ENCODE peak calls at places on chromosomes 2 and 18, in ten cellular contexts. K is cardiac fibroblast, F is body of pancreas, S is tibial artery, Q is A549, E is upper lobe of right lung, C is heart right ventricle, R is Peyer's patch, T is HFF-Myc, A is mammary epithelial cell. D is an unnamed sample.

GRCh38 chr2:237291138-237291792 is 122.7 kb downstream of the COL6A3 start:
- DNase-seq in Q (peak; percentile 81), S (peak; percentile 96), E (peak; percentile 90), F (peak; percentile 89), A (peak; percentile 88), R (peak; percentile 46), T (peak; percentile 100), C (peak; percentile 91), K (peak; percentile 100), D (peak; percentile 99)

GRCh38 chr2:215280326-215280725 is 31.5 kb upstream of the ATIC start:
- DNase-seq in Q (no peak), R (no peak), E (no peak), A (peak; percentile 19), S (no peak), C (no peak), T (no peak), F (no peak), K (peak; percentile 12), D (no peak)

GRCh38 chr18:25467226-25468065 is 115.5 kb upstream of the ZNF521 start:
- DNase-seq in Q (no peak), T (peak; percentile 30), F (no peak), E (no peak), C (peak; percentile 70), K (no peak), A (peak; percentile 3), S (peak; percentile 31), R (no peak), D (no peak)

GRCh38 chr18:48540329-48541025 is 1.6 kb downstream of the CTIF start:
- DNase-seq in K (peak; percentile 69), S (peak; percentile 80), C (peak; percentile 65), T (no peak), F (peak; percentile 59), E (peak; percentile 86), Q (peak; percentile 45), R (peak; percentile 34), A (peak; percentile 68), D (no peak)

GRCh38 chr2:169031202-169031601 is at the start of gene ABCB11:
- DNase-seq in K (no peak), A (no peak), F (no peak), T (no peak), S (no peak), E (no peak), Q (no peak), R (no peak), C (no peak), D (no peak)

GRCh38 chr2:130864830-130865229 is 28.1 kb downstream of the ARHGEF4 start:
- DNase-seq in Q (no peak), S (no peak), R (no peak), A (peak; percentile 93), E (peak; percentile 67), F (peak; percentile 89), K (peak; percentile 96), T (peak; percentile 17), C (no peak), D (peak; percentile 8)

GRCh38 chr2:28956415-28956826 is 24.7 kb upstream of the TOGARAM2 start:
- DNase-seq in E (no peak), R (no peak), Q (no peak), C (peak; percentile 31), K (peak; percentile 34), S (no peak), T (no peak), A (no peak), F (no peak), D (no peak)

GRCh38 chr18:76349067-76349715 is 145.9 kb downstream of the ZNF516 start:
- DNase-seq in A (peak; percentile 58), F (peak; percentile 71), S (peak; percentile 73), C (no peak), Q (peak; percentile 37), E (peak; percentile 65), R (peak; percentile 44), T (peak; percentile 43), K (peak; percentile 77), D (peak; percentile 68)

GRCh38 chr2:101467306-101467705 is 7.6 kb downstream of the RFX8 start:
- DNase-seq in E (no peak), K (no peak), R (no peak), T (no peak), F (no peak), Q (no peak), S (no peak), A (no peak), C (no peak), D (peak; percentile 44)

GRCh38 chr2:96241227-96241626 is 24.6 kb downstream of the TMEM127 start:
- DNase-seq in T (no peak), E (no peak), F (no peak), C (no peak), A (no peak), R (no peak), Q (no peak), K (no peak), S (no peak), D (no peak)
- H3K4me3 ChIP-seq in T (no peak overlapping the region), E (no peak overlapping the region), F (no peak overlapping the region), C (no peak overlapping the region), A (no peak overlapping the region), R (no peak overlapping the region), Q (no peak overlapping the region), K (no peak overlapping the region), S (no peak overlapping the region), D (no peak overlapping the region)

GRCh38 chr2:20050104-20050711 is 1.2 kb downstream of the LAPTM4A start:
- DNase-seq in E (no peak), F (no peak), S (no peak), C (no peak), K (peak; percentile 71), Q (no peak), T (no peak), R (peak; percentile 61), A (peak; percentile 84), D (peak; percentile 64)

GRCh38 chr2:20052872-20053281 is 1.4 kb upstream of the LAPTM4A start:
- DNase-seq in F (peak; percentile 57), S (peak; percentile 72), Q (peak; percentile 81), C (peak; percentile 35), E (peak; percentile 85), T (peak; percentile 53), A (peak; percentile 76), K (peak; percentile 92), R (no peak), D (peak; percentile 31)

GRCh38 chr2:20052229-20052871 is 922 bp upstream of the LAPTM4A start:
- DNase-seq in C (no peak), A (no peak), Q (peak; percentile 28), K (peak; percentile 39), T (no peak), R (no peak), S (no peak), F (no peak), E (no peak), D (no peak)

GRCh38 chr2:20050712-20051517 is 513 bp downstream of the LAPTM4A start:
- DNase-seq in T (peak; percentile 48), S (peak; percentile 48), F (peak; percentile 39), Q (peak; percentile 47), K (peak; percentile 74), A (peak; percentile 65), E (no peak), R (peak; percentile 41), C (peak; percentile 33), D (peak; percentile 31)

GRCh38 chr2:20051518-20052228 is at the start of gene LAPTM4A:
- DNase-seq in E (peak; percentile 99), R (peak; percentile 97), F (peak; percentile 99), Q (peak; percentile 99), C (peak; percentile 98), T (peak; percentile 100), S (peak; percentile 99), K (peak; percentile 100), A (peak; percentile 100), D (peak; percentile 100)
- TF ChIP-seq CTCF in E (peak; percentile 10), R (no peak), F (peak; percentile 47), Q (no peak), C (no peak), T (no peak), S (peak; percentile 49), K (no peak), A (peak; percentile 3), D (no peak)

GRCh38 chr2:172021074-172021931 is 21.6 kb downstream of the METAP1D start:
- DNase-seq in E (no peak), A (no peak), T (no peak), S (no peak), Q (no peak), R (no peak), K (no peak), F (peak; percentile 19), C (no peak), D (no peak)

DNA sequence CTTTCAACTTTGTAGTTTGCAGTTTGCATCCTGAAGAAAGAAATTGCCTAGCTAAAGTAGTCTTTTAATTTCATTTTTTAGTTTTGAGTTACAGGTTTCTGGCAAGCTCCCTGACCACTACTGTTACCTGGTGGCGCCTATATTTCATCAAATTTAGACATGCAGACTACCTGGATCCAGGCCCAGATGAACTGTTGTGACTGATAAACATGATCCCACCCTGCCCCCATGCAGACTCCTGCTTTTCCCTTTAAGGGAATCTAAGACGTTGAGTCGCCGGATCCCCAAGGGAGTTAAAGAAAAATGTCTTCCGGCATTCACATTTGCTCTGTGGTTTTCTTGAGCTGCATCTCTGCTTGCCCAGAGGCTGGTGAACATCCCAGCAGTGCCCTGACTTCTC is 22.2 kb downstream of the METAP1D start:
- DNase-seq in F (no peak), E (no peak), Q (no peak), C (no peak), T (no peak), S (no peak), A (no peak), R (no peak), K (peak; percentile 47), D (no peak)
- H3K4me3 ChIP-seq in F (no peak overlapping the region), E (no peak overlapping the region), Q (no peak overlapping the region), C (no peak overlapping the region), T (no peak overlapping the region), S (peak overlapping the region; percentile 38), A (no peak overlapping the region), R (no peak overlapping the region), K (no peak overlapping the region), D (no peak overlapping the region)

GRCh38 chr2:75729861-75730260 is 19.1 kb upstream of the GCFC2 start:
- DNase-seq in F (no peak), S (no peak), E (no peak), T (no peak), K (peak; percentile 18), C (no peak), A (no peak), R (no peak), Q (no peak), D (no peak)
- TF ChIP-seq CTCF in F (peak; percentile 33), S (no peak), E (peak; percentile 13), T (peak; percentile 7), K (peak; percentile 11), C (no peak), A (peak; percentile 35), R (no peak), Q (peak; percentile 55), D (peak; percentile 18)

GRCh38 chr2:218002103-218002502 is 692 bp downstream of the TNS1 start:
- DNase-seq in R (no peak), A (no peak), C (no peak), Q (no peak), K (no peak), S (no peak), T (no peak), F (no peak), E (no peak), D (no peak)
- H3K4me3 ChIP-seq in R (peak overlapping the region; percentile 20), A (no peak overlapping the region), C (peak overlapping the region; percentile 24), Q (no peak overlapping the region), K (peak overlapping the region; percentile 59), S (peak overlapping the region; percentile 58), T (peak overlapping the region; percentile 80), F (peak overlapping the region; percentile 23), E (peak overlapping the region; percentile 35), D (peak overlapping the region; percentile 3)

D was measured in astrocyte of the cerebellum.